ENCODE peak calls at places on chromosome 2, in six cellular contexts. W is endodermal cell, M is spleen, X is Peyer's patch, Y is suprapubic skin, D is PC-3. L is an unnamed sample. For H3K36me3 and H3K27me3, the result is how much of the 10 kb centered on the place peaks cover.

GRCh38 chr2:30894498-30895119 is 87.4 kb upstream of the CAPN13 start:
- DNase-seq in W (no peak), M (no peak), X (no peak), Y (no peak), D (no peak), L (no peak)

GRCh38 chr2:105873721-105874120 is 129.0 kb downstream of the NCK2 start:
- DNase-seq in W (no peak), M (no peak), X (no peak), Y (no peak), D (peak), L (peak)

GRCh38 chr2:147456729-147457128 is 388.1 kb upstream of the ACVR2A start:
- DNase-seq in W (peak), M (no peak), X (no peak), Y (no peak), D (no peak), L (no peak)

GRCh38 chr2:239178484-239178883 is 222.3 kb downstream of the HDAC4 start:
- DNase-seq in W (peak), M (peak), X (peak), Y (peak), D (no peak), L (no peak)

GRCh38 chr2:188024811-188025210 is 266.9 kb upstream of the GULP1 start:
- DNase-seq in W (no peak), M (no peak), X (no peak), Y (no peak), D (no peak), L (no peak)

GRCh38 chr2:235092433-235092832 is 140.6 kb downstream of the SH3BP4 start:
- DNase-seq in W (no peak), M (no peak), X (no peak), Y (no peak), D (no peak), L (no peak)

GRCh38 chr2:96241901-96242611 is 23.7 kb downstream of the TMEM127 start:
- DNase-seq in W (no peak), M (peak), X (no peak), Y (no peak), D (peak), L (no peak)

GRCh38 chr2:205766765-205767359 is 84.6 kb downstream of the NRP2 start:
- DNase-seq in W (peak), M (no peak), X (no peak), Y (no peak), D (peak), L (peak)

GRCh38 chr2:64204006-64204632 is 59.9 kb upstream of the PELI1 start:
- DNase-seq in W (no peak), M (peak), X (peak), Y (peak), D (no peak), L (peak)

GRCh38 chr2:181470815-181471214 is 13.6 kb downstream of the ITGA4 start:
- DNase-seq in W (no peak), M (no peak), X (no peak), Y (no peak), D (no peak), L (no peak)

GRCh38 chr2:8876628-8877027 is 39.2 kb upstream of the KIDINS220 start:
- DNase-seq in W (no peak), M (no peak), X (no peak), Y (no peak), D (no peak), L (no peak)

GRCh38 chr2:96353032-96353561 is 17.5 kb downstream of the NCAPH start:
- DNase-seq in W (no peak), M (no peak), X (no peak), Y (peak), D (no peak), L (no peak)

GRCh38 chr2:43124667-43125057 is 101.7 kb downstream of the ZFP36L2 start:
- DNase-seq in W (peak), M (no peak), X (no peak), Y (no peak), D (no peak), L (no peak)

GRCh38 chr2:164479460-164479859 is 141.8 kb downstream of the GRB14 start:
- DNase-seq in W (peak), M (no peak), X (no peak), Y (no peak), D (peak), L (no peak)

GRCh38 chr2:215460682-215461081 is 24.8 kb upstream of the FN1 start:
- DNase-seq in W (no peak), M (no peak), X (no peak), Y (no peak), D (peak), L (no peak)

GRCh38 chr2:194054262-194054767 is 1602.7 kb upstream of the SLC39A10 start:
- DNase-seq in W (no peak), M (no peak), X (no peak), Y (no peak), D (no peak), L (no peak)

GRCh38 chr2:143030127-143030526 is 99.1 kb upstream of the ARHGAP15 start:
- DNase-seq in W (no peak), M (no peak), X (no peak), Y (no peak), D (no peak), L (no peak)

GRCh38 chr2:147910990-147911473 is 66.2 kb downstream of the ACVR2A start:
- DNase-seq in W (peak), M (no peak), X (no peak), Y (no peak), D (peak), L (no peak)

GRCh38 chr2:26942543-26943295 is 27.7 kb upstream of the MAPRE3 start:
- DNase-seq in W (peak), M (peak), X (peak), Y (no peak), D (peak), L (peak)

GRCh38 chr2:239184179-239184578 is 216.6 kb downstream of the HDAC4 start:
- DNase-seq in W (peak), M (peak), X (no peak), Y (peak), D (no peak), L (no peak)

GRCh38 chr2:153386481-153386891 is 92.1 kb downstream of the RPRM start:
- DNase-seq in W (no peak), M (no peak), X (no peak), Y (no peak), D (peak), L (no peak)

GRCh38 chr2:79393107-79393506 is 119.7 kb upstream of the CTNNA2 start:
- DNase-seq in W (no peak), M (no peak), X (no peak), Y (no peak), D (no peak), L (no peak)

GRCh38 chr2:159131882-159132281 is 154.6 kb downstream of the WDSUB1 start:
- DNase-seq in W (no peak), M (no peak), X (no peak), Y (no peak), D (peak), L (no peak)

GRCh38 chr2:130878933-130879332 is 42.2 kb downstream of the ARHGEF4 start:
- DNase-seq in W (no peak), M (no peak), X (no peak), Y (no peak), D (no peak), L (peak)

GRCh38 chr2:10016802-10017258 is 26.5 kb upstream of the KLF11 start:
- DNase-seq in W (no peak), M (peak), X (peak), Y (peak), D (no peak), L (no peak)

GRCh38 chr2:33242845-33243244 is 233.6 kb upstream of the RASGRP3 start:
- DNase-seq in W (no peak), M (no peak), X (no peak), Y (no peak), D (peak), L (no peak)

GRCh38 chr2:72533767-72534166 is 292.1 kb downstream of the EXOC6B start:
- DNase-seq in W (no peak), M (no peak), X (no peak), Y (no peak), D (peak), L (no peak)

GRCh38 chr2:122236152-122236892 is 480.9 kb downstream of the TSN start:
- DNase-seq in W (no peak), M (no peak), X (no peak), Y (no peak), D (peak), L (no peak)

GRCh38 chr2:112493048-112493447 is 11.1 kb downstream of the TTL start:
- DNase-seq in W (no peak), M (no peak), X (no peak), Y (no peak), D (peak), L (peak)

GRCh38 chr2:70817284-70817954 is 3.0 kb downstream of the CLEC4F start:
- DNase-seq in W (no peak), M (no peak), X (no peak), Y (no peak), D (no peak), L (no peak)

GRCh38 chr2:27086090-27086721 is 366 bp upstream of the KHK start:
- DNase-seq in W (peak), M (peak), X (peak), Y (peak), D (peak), L (peak)

GRCh38 chr2:216855614-216856013 is 4.2 kb downstream of the TNP1 start:
- DNase-seq in W (no peak), M (no peak), X (no peak), Y (no peak), D (no peak), L (no peak)

GRCh38 chr2:188022389-188022788 is 269.3 kb upstream of the GULP1 start:
- DNase-seq in W (no peak), M (no peak), X (no peak), Y (no peak), D (no peak), L (no peak)

GRCh38 chr2:41038408-41038807 is 586.5 kb upstream of the SLC8A1 start:
- DNase-seq in W (no peak), M (no peak), X (no peak), Y (no peak), D (no peak), L (no peak)

GRCh38 chr2:113157897-113158753 is 15.6 kb upstream of the PSD4 start:
- DNase-seq in W (no peak), M (no peak), X (peak), Y (no peak), D (peak), L (no peak)

GRCh38 chr2:202881570-202881969 is 10.0 kb upstream of the ICA1L start:
- DNase-seq in W (no peak), M (no peak), X (no peak), Y (no peak), D (no peak), L (no peak)

GRCh38 chr2:202877699-202878098 is 6.1 kb upstream of the ICA1L start:
- DNase-seq in W (no peak), M (no peak), X (no peak), Y (no peak), D (no peak), L (no peak)
- H3K36me3 ChIP-seq in W (under half), M (under half), X (under half), Y (under half), D (under half), L (under half)

DNA sequence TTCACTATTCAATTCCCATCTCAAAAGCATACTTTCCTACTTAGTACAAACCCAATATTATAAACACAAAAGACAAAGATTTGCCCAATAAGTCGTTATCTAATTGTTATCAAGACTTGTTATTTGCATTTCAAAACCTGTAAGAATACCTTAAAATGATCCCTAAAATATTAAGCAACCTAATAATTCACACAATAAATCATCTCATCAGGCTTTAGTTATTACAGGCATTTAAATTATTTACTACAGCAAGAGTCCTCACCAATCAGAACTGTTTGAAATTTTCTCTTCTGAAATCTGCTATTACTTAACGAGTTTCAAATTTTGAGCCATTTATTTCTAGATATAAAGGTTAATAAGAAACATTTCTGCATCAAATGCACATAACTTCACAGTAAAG is 1.6 kb downstream of the CCDC88A start:
- DNase-seq in W (no peak), M (no peak), X (no peak), Y (no peak), D (no peak), L (no peak)
- H3K4me3 ChIP-seq in W (peak), M (peak), X (peak), Y (peak), D (peak), L (peak)

GRCh38 chr2:85756822-85757435 is 3.1 kb downstream of the ATOH8 start:
- DNase-seq in W (no peak), M (no peak), X (no peak), Y (no peak), D (no peak), L (no peak)

GRCh38 chr2:85757860-85758259 is 4.1 kb downstream of the ATOH8 start:
- DNase-seq in W (no peak), M (no peak), X (no peak), Y (no peak), D (no peak), L (no peak)

GRCh38 chr2:85754313-85755095 is 713 bp downstream of the ATOH8 start:
- DNase-seq in W (peak), M (no peak), X (no peak), Y (no peak), D (no peak), L (peak)

GRCh38 chr2:85755122-85756027 is 1.6 kb downstream of the ATOH8 start:
- DNase-seq in W (no peak), M (no peak), X (no peak), Y (no peak), D (no peak), L (peak)

DNA sequence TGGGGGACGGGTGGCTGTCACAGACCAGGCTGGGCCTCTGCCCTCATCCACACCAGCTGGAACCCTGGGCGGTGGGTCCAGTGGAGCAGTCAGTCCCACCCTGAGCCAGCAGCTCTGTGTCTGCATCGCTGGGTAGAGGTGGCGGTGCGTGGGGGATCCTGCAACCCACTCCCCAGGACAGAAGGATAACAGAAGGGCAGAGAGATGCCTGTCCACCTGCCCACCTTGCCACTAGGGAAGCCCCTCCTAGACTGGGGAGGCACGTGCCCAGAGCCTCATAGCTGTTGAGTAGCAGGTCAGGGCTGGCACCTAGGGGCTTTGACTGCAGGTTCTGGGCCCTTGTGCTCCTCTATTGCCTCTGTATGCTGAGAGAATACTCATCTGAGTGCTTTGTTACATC is 2.4 kb downstream of the ATOH8 start:
- DNase-seq in W (no peak), M (no peak), X (no peak), Y (no peak), D (no peak), L (no peak)
- H3K27me3 ChIP-seq in W (half or more), M (half or more), X (under half), Y (under half), D (under half), L (half or more)

GRCh38 chr2:117980783-117981676 is 32.8 kb downstream of the CCDC93 start:
- DNase-seq in W (no peak), M (peak), X (no peak), Y (no peak), D (peak), L (no peak)

GRCh38 chr2:117982376-117983033 is 31.4 kb downstream of the CCDC93 start:
- DNase-seq in W (no peak), M (peak), X (no peak), Y (no peak), D (no peak), L (peak)

GRCh38 chr2:117981810-117982209 is 32.1 kb downstream of the CCDC93 start:
- DNase-seq in W (no peak), M (no peak), X (no peak), Y (no peak), D (peak), L (no peak)

GRCh38 chr2:117979911-117980341 is 33.9 kb downstream of the CCDC93 start:
- DNase-seq in W (no peak), M (no peak), X (no peak), Y (no peak), D (no peak), L (no peak)

GRCh38 chr2:117980381-117980780 is 33.5 kb downstream of the CCDC93 start:
- DNase-seq in W (no peak), M (no peak), X (no peak), Y (no peak), D (peak), L (no peak)
- H3K36me3 ChIP-seq in W (half or more), M (under half), X (under half), Y (under half), D (under half), L (under half)